ENCODE peak calls at places on chromosome 17, in six cellular contexts. One of them, this sample, is unnamed.

GRCh38 chr17:56184650-56185049 is 31.4 kb downstream of the ANKFN1 start:
- DNase-seq in HEK293T: no peak
- DNase-seq in frontal cortex: no peak
- DNase-seq in GM13976: no peak
- DNase-seq in kidney tubule cell: no peak
- DNase-seq in NCI-H446 treated with DMSO at 0.1 percent for 48 hours: no peak
- DNase-seq in this sample: no peak

GRCh38 chr17:35920229-35920628 is 10.3 kb downstream of the RDM1 start:
- DNase-seq in HEK293T: no peak
- DNase-seq in frontal cortex: no peak
- DNase-seq in GM13976: no peak
- DNase-seq in kidney tubule cell: no peak
- DNase-seq in NCI-H446 treated with DMSO at 0.1 percent for 48 hours: no peak
- DNase-seq in this sample: no peak

GRCh38 chr17:75639771-75640555 is 6.7 kb downstream of the SMIM5 start:
- DNase-seq in HEK293T: no peak
- DNase-seq in frontal cortex: no peak
- DNase-seq in GM13976: no peak
- DNase-seq in kidney tubule cell: peak
- DNase-seq in NCI-H446 treated with DMSO at 0.1 percent for 48 hours: no peak
- DNase-seq in this sample: no peak

GRCh38 chr17:2369551-2370210 is 31.2 kb downstream of the MNT start:
- DNase-seq in HEK293T: peak
- DNase-seq in frontal cortex: no peak
- DNase-seq in GM13976: no peak
- DNase-seq in kidney tubule cell: no peak
- DNase-seq in NCI-H446 treated with DMSO at 0.1 percent for 48 hours: no peak
- DNase-seq in this sample: no peak

GRCh38 chr17:11935734-11936406 is 61.4 kb downstream of the ZNF18 start:
- DNase-seq in HEK293T: peak
- DNase-seq in frontal cortex: no peak
- DNase-seq in GM13976: no peak
- DNase-seq in kidney tubule cell: peak
- DNase-seq in NCI-H446 treated with DMSO at 0.1 percent for 48 hours: no peak
- DNase-seq in this sample: no peak

GRCh38 chr17:4747847-4748246 is 8.1 kb upstream of the CXCL16 start:
- DNase-seq in HEK293T: no peak
- DNase-seq in frontal cortex: no peak
- DNase-seq in GM13976: no peak
- DNase-seq in kidney tubule cell: no peak
- DNase-seq in NCI-H446 treated with DMSO at 0.1 percent for 48 hours: no peak
- DNase-seq in this sample: no peak

GRCh38 chr17:18965530-18966236 is 13.7 kb downstream of the SLC5A10 start:
- DNase-seq in HEK293T: no peak
- DNase-seq in frontal cortex: no peak
- DNase-seq in GM13976: no peak
- DNase-seq in kidney tubule cell: no peak
- DNase-seq in NCI-H446 treated with DMSO at 0.1 percent for 48 hours: no peak
- DNase-seq in this sample: no peak

GRCh38 chr17:22461460-22462145 is 769.3 kb downstream of the KCNJ18 start:
- DNase-seq in HEK293T: no peak
- DNase-seq in frontal cortex: no peak
- DNase-seq in GM13976: no peak
- DNase-seq in kidney tubule cell: no peak
- DNase-seq in NCI-H446 treated with DMSO at 0.1 percent for 48 hours: no peak
- DNase-seq in this sample: no peak

GRCh38 chr17:58310511-58311428 is 17.8 kb downstream of the TSPOAP1 start:
- DNase-seq in HEK293T: no peak
- DNase-seq in frontal cortex: no peak
- DNase-seq in GM13976: peak
- DNase-seq in kidney tubule cell: no peak
- DNase-seq in NCI-H446 treated with DMSO at 0.1 percent for 48 hours: no peak
- DNase-seq in this sample: peak

GRCh38 chr17:40542562-40543411 is 22.5 kb downstream of the CCR7 start:
- DNase-seq in HEK293T: no peak
- DNase-seq in frontal cortex: no peak
- DNase-seq in GM13976: peak
- DNase-seq in kidney tubule cell: no peak
- DNase-seq in NCI-H446 treated with DMSO at 0.1 percent for 48 hours: peak
- DNase-seq in this sample: no peak

GRCh38 chr17:17913695-17914332 is 58.4 kb downstream of the TOM1L2 start:
- DNase-seq in HEK293T: peak
- DNase-seq in frontal cortex: no peak
- DNase-seq in GM13976: peak
- DNase-seq in kidney tubule cell: peak
- DNase-seq in NCI-H446 treated with DMSO at 0.1 percent for 48 hours: peak
- DNase-seq in this sample: peak

GRCh38 chr17:36602030-36602737 is 801 bp downstream of the MRM1 start:
- DNase-seq in HEK293T: no peak
- DNase-seq in frontal cortex: no peak
- DNase-seq in GM13976: no peak
- DNase-seq in kidney tubule cell: peak
- DNase-seq in NCI-H446 treated with DMSO at 0.1 percent for 48 hours: no peak
- DNase-seq in this sample: no peak

GRCh38 chr17:6040473-6040872 is 29.7 kb upstream of the WSCD1 start:
- DNase-seq in HEK293T: no peak
- DNase-seq in frontal cortex: no peak
- DNase-seq in GM13976: no peak
- DNase-seq in kidney tubule cell: no peak
- DNase-seq in NCI-H446 treated with DMSO at 0.1 percent for 48 hours: no peak
- DNase-seq in this sample: no peak